ENCODE peak calls at places on chromosome 12, in seven cellular contexts. J, Y, X, Z, F, A and H are unnamed samples.

GRCh38 chr12:80714055-80714454 is 2.7 kb upstream of the MYF5 start:
- DNase-seq in Y (no peak), Z (no peak), F (peak; percentile 43), X (no peak), J (no peak), A (no peak), H (no peak)

GRCh38 chr12:60176891-60177290 is 581.1 kb downstream of the SLC16A7 start:
- DNase-seq in X (no peak), J (no peak), Z (no peak), F (no peak), A (no peak), Y (no peak), H (peak; percentile 1)

GRCh38 chr12:62248873-62249272 is 11.3 kb upstream of the USP15 start:
- DNase-seq in Y (no peak), Z (no peak), A (no peak), J (peak; percentile 22), F (peak; percentile 49), X (peak; percentile 2), H (no peak)

GRCh38 chr12:12819752-12820311 is 6.7 kb downstream of the DDX47 start:
- DNase-seq in Z (no peak), J (peak; percentile 95), Y (peak; percentile 26), A (no peak), F (peak; percentile 99), X (peak; percentile 95), H (peak; percentile 65)

GRCh38 chr12:124695861-124696260 is 128.4 kb upstream of the NCOR2 start:
- DNase-seq in A (no peak), F (peak; percentile 44), Y (no peak), X (no peak), J (peak; percentile 47), Z (no peak), H (no peak)

GRCh38 chr12:130916251-130916911 is 37.3 kb upstream of the ADGRD1 start:
- DNase-seq in A (peak; percentile 53), X (peak; percentile 6), Z (no peak), J (peak; percentile 83), F (peak; percentile 29), Y (peak; percentile 36), H (no peak)

GRCh38 chr12:11718768-11719253 is 69.3 kb downstream of the ETV6 start:
- DNase-seq in F (peak; percentile 92), J (peak; percentile 92), A (no peak), X (peak; percentile 85), Y (no peak), Z (no peak), H (no peak)

GRCh38 chr12:64362721-64363305 is 27.7 kb downstream of the C12orf56 start:
- DNase-seq in A (no peak), F (no peak), J (no peak), Z (no peak), Y (no peak), X (no peak), H (no peak)

GRCh38 chr12:113086249-113087164 is 30.0 kb downstream of the DTX1 start:
- DNase-seq in Y (no peak), J (no peak), Z (no peak), A (no peak), X (no peak), F (no peak), H (no peak)

GRCh38 chr12:2974560-2974971 is 15.4 kb downstream of the TEAD4 start:
- DNase-seq in A (no peak), F (peak; percentile 53), J (peak; percentile 40), Y (no peak), X (no peak), Z (no peak), H (peak; percentile 48)

GRCh38 chr12:122874081-122874480 is 21.8 kb downstream of the VPS37B start:
- DNase-seq in F (no peak), Y (no peak), A (no peak), Z (no peak), J (no peak), X (no peak), H (no peak)

GRCh38 chr12:130742112-130742511 is 26.0 kb upstream of the RIMBP2 start:
- DNase-seq in F (no peak), J (no peak), Z (no peak), A (no peak), Y (no peak), X (no peak), H (no peak)

GRCh38 chr12:124543052-124543590 is 24.3 kb downstream of the NCOR2 start:
- DNase-seq in Y (no peak), J (peak; percentile 67), F (no peak), A (no peak), Z (no peak), X (peak; percentile 52), H (peak; percentile 78)

GRCh38 chr12:131684015-131684725 is 26.7 kb upstream of the SFSWAP start:
- DNase-seq in Z (no peak), A (no peak), X (no peak), Y (no peak), J (no peak), F (no peak), H (no peak)

GRCh38 chr12:57793920-57794319 is 11.3 kb downstream of the TSFM start:
- DNase-seq in X (peak; percentile 88), F (peak; percentile 91), Z (no peak), A (no peak), Y (peak; percentile 39), J (peak; percentile 91), H (no peak)

GRCh38 chr12:51771008-51771407 is 77.5 kb downstream of the FIGNL2 start:
- DNase-seq in Z (no peak), J (peak; percentile 50), F (peak; percentile 24), A (no peak), X (no peak), Y (no peak), H (no peak)

GRCh38 chr12:130339946-130340345 is 2.3 kb downstream of the PIWIL1 start:
- DNase-seq in A (no peak), J (no peak), Y (no peak), Z (no peak), F (no peak), X (no peak), H (no peak)

GRCh38 chr12:28507055-28507454 is 316.8 kb downstream of the CCDC91 start:
- DNase-seq in Z (no peak), J (peak; percentile 41), F (peak; percentile 86), X (peak; percentile 20), Y (no peak), A (no peak), H (peak; percentile 27)

GRCh38 chr12:120687570-120688289 is 781 bp downstream of the MLEC start:
- DNase-seq in X (no peak), J (peak; percentile 81), A (no peak), Z (no peak), F (peak; percentile 29), Y (peak; percentile 49), H (no peak)

GRCh38 chr12:120688527-120689071 is 1.6 kb downstream of the MLEC start:
- DNase-seq in J (peak; percentile 67), Y (peak; percentile 53), A (no peak), F (peak; percentile 39), X (peak; percentile 31), Z (no peak), H (no peak)

GRCh38 chr12:120690978-120691377 is 4.0 kb downstream of the MLEC start:
- DNase-seq in J (no peak), Z (no peak), A (no peak), Y (no peak), F (no peak), X (no peak), H (no peak)

GRCh38 chr12:120689397-120690082 is 2.6 kb downstream of the MLEC start:
- DNase-seq in F (peak; percentile 24), X (peak; percentile 10), Z (no peak), A (no peak), J (no peak), Y (no peak), H (no peak)

GRCh38 chr12:120690083-120690450 is 3.1 kb downstream of the MLEC start:
- DNase-seq in F (no peak), J (no peak), Z (no peak), A (no peak), Y (no peak), X (no peak), H (no peak)
- H3K4me3 ChIP-seq in F (no peak overlapping the region), J (no peak overlapping the region), Z (no peak overlapping the region), A (no peak overlapping the region), Y (peak overlapping the region; percentile 92), X (no peak overlapping the region), H (no peak overlapping the region)

DNA sequence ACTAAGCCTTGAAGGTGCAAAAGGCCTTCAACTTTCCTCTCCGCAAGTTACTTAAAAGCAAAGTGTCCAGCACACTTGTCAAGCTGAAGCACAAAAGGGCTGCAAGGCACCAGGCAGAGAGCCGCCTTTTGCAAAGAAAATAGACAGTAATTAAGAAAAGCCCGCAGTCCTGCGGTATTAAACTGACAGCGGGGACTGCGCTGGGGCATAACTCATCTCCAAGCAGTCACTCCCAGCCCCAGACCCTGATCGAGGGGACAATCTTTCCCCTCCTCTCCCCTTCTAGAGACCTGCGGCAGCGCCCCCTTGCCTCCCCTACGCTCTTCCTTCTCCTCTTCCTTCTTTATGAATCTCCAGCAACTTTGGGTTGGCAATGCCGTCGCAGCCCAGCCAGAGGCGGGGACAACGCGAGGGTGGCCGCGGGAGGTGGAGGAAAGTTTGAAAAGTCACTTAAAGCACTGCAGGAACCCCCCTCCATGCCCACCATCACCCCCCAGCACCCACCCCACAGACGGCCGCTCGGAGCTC is 200.9 kb upstream of the CAND1 start:
- DNase-seq in F (no peak), J (no peak), A (no peak), Z (no peak), Y (no peak), X (no peak), H (peak; percentile 56)
- H3K27ac ChIP-seq in F (no peak overlapping the region), J (no peak overlapping the region), A (no peak overlapping the region), Z (no peak overlapping the region), Y (no peak overlapping the region), X (no peak overlapping the region), H (no peak overlapping the region)

DNA sequence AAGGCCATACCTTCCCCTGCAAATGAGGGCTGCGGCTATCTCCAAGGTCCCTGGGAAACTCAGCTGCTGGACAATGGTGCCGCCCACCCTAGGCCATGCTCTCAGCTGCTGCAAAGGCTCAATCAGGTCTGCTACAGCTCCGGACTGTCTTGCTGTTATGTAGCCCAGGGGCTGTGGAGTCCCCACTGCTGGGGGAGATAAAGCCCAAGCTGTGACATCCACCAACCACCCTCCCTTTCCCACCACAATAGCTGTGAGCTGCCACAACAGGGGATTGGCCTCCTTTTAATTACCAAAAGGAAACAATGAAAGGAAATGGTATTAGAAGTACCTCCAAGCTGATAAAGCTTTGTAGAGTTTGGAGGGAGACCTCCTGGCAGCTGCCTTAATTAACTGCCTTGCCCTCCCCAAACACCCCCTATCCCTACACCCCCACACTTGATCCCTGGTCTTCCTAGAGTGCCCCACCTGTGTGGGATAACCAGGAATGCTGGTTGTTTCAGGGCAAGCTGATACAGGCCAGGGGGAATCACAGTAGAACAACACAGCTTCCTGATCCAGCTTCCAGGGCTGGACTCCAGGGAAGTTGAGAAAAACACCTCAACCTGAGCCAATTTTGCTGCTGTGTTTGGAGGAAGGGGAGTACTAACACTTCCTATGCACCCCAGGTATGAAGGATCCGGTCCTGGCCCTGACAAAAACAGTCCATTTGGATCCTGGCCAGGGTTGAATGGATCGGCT is at the start of gene VWF:
- DNase-seq in Z (no peak), J (no peak), Y (no peak), F (no peak), A (peak; percentile 75), X (no peak), H (peak; percentile 27)
- H3K4me3 ChIP-seq in Z (no peak within 1 kb of the TSS), J (no peak within 1 kb of the TSS), Y (no peak within 1 kb of the TSS), F (no peak within 1 kb of the TSS), A (peak within 1 kb of the TSS; percentile 53), X (no peak within 1 kb of the TSS), H (no peak within 1 kb of the TSS)

DNA sequence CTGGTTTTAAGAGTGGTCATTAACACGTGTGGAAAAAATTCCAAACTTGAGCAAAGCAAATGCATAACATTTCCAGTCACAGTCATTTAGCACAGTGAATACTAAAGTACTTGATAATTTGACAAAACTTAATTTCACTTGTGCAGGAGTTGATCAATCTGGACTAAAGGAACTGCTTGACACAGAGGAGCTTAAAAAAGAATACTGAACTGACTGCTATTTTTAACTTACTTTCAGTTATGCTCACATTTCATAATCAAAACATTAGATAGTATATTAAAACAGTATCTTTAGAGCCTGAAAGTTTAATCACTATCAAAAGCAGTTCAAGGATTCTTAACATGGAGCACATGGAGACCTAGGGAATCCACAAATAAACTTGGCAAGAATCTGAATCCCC is 7.4 kb downstream of the UBE2N start:
- DNase-seq in A (no peak), Y (no peak), Z (no peak), J (peak; percentile 25), F (peak; percentile 24), X (no peak), H (no peak)
- H3K27ac ChIP-seq in A (peak overlapping the region; percentile 56), Y (peak overlapping the region; percentile 63), Z (no peak overlapping the region), J (peak overlapping the region; percentile 22), F (no peak overlapping the region), X (no peak overlapping the region), H (no peak overlapping the region)